ENCODE peak calls at places on chromosomes 6 and 20, in eight cellular contexts. One of them, this sample, is unnamed.

GRCh38 chr6:71721642-71722041 is 164.7 kb upstream of the RIMS1 start:
- DNase-seq in pancreas: no peak
- DNase-seq in mucosa of descending colon: no peak
- DNase-seq in H1: no peak
- DNase-seq in fibroblast of lung: peak
- DNase-seq in colonic mucosa: no peak
- DNase-seq in GM06990: no peak
- DNase-seq in astrocyte of the cerebellum: peak
- DNase-seq in this sample: no peak

GRCh38 chr6:138667408-138667807 is 106.2 kb upstream of the CCDC28A start:
- DNase-seq in pancreas: no peak
- DNase-seq in mucosa of descending colon: no peak
- DNase-seq in H1: no peak
- DNase-seq in fibroblast of lung: no peak
- DNase-seq in colonic mucosa: no peak
- DNase-seq in GM06990: no peak
- DNase-seq in astrocyte of the cerebellum: no peak
- DNase-seq in this sample: no peak

GRCh38 chr6:95325858-95326257 is 251.5 kb upstream of the MANEA start:
- DNase-seq in pancreas: no peak
- DNase-seq in mucosa of descending colon: no peak
- DNase-seq in H1: no peak
- DNase-seq in fibroblast of lung: peak
- DNase-seq in colonic mucosa: no peak
- DNase-seq in GM06990: no peak
- DNase-seq in astrocyte of the cerebellum: peak
- DNase-seq in this sample: no peak

GRCh38 chr20:42846784-42847490 is 342.8 kb downstream of the PTPRT start:
- DNase-seq in pancreas: no peak
- DNase-seq in mucosa of descending colon: no peak
- DNase-seq in H1: no peak
- DNase-seq in fibroblast of lung: no peak
- DNase-seq in colonic mucosa: no peak
- DNase-seq in GM06990: no peak
- DNase-seq in astrocyte of the cerebellum: no peak
- DNase-seq in this sample: no peak

GRCh38 chr6:7273709-7274108 is 39.3 kb downstream of the SSR1 start:
- DNase-seq in pancreas: no peak
- DNase-seq in mucosa of descending colon: no peak
- DNase-seq in H1: no peak
- DNase-seq in fibroblast of lung: no peak
- DNase-seq in colonic mucosa: no peak
- DNase-seq in GM06990: no peak
- DNase-seq in astrocyte of the cerebellum: no peak
- DNase-seq in this sample: no peak

GRCh38 chr6:167219967-167220512 is 62.3 kb upstream of the GPR31 start:
- DNase-seq in pancreas: no peak
- DNase-seq in mucosa of descending colon: no peak
- DNase-seq in H1: no peak
- DNase-seq in fibroblast of lung: no peak
- DNase-seq in colonic mucosa: no peak
- DNase-seq in GM06990: no peak
- DNase-seq in astrocyte of the cerebellum: no peak
- DNase-seq in this sample: no peak

GRCh38 chr6:165308926-165309731 is at the start of gene C6orf118:
- DNase-seq in pancreas: peak
- DNase-seq in mucosa of descending colon: peak
- DNase-seq in H1: peak
- DNase-seq in fibroblast of lung: peak
- DNase-seq in colonic mucosa: no peak
- DNase-seq in GM06990: no peak
- DNase-seq in astrocyte of the cerebellum: peak
- DNase-seq in this sample: no peak

GRCh38 chr20:24018796-24019195 is 30.2 kb upstream of the GGTLC1 start:
- DNase-seq in pancreas: no peak
- DNase-seq in mucosa of descending colon: no peak
- DNase-seq in H1: no peak
- DNase-seq in fibroblast of lung: no peak
- DNase-seq in colonic mucosa: no peak
- DNase-seq in GM06990: no peak
- DNase-seq in astrocyte of the cerebellum: no peak
- DNase-seq in this sample: no peak

GRCh38 chr6:80932364-80932763 is 820.1 kb downstream of the TENT5A start:
- DNase-seq in pancreas: no peak
- DNase-seq in mucosa of descending colon: no peak
- DNase-seq in H1: no peak
- DNase-seq in fibroblast of lung: peak
- DNase-seq in colonic mucosa: no peak
- DNase-seq in GM06990: no peak
- DNase-seq in astrocyte of the cerebellum: peak
- DNase-seq in this sample: no peak

DNA sequence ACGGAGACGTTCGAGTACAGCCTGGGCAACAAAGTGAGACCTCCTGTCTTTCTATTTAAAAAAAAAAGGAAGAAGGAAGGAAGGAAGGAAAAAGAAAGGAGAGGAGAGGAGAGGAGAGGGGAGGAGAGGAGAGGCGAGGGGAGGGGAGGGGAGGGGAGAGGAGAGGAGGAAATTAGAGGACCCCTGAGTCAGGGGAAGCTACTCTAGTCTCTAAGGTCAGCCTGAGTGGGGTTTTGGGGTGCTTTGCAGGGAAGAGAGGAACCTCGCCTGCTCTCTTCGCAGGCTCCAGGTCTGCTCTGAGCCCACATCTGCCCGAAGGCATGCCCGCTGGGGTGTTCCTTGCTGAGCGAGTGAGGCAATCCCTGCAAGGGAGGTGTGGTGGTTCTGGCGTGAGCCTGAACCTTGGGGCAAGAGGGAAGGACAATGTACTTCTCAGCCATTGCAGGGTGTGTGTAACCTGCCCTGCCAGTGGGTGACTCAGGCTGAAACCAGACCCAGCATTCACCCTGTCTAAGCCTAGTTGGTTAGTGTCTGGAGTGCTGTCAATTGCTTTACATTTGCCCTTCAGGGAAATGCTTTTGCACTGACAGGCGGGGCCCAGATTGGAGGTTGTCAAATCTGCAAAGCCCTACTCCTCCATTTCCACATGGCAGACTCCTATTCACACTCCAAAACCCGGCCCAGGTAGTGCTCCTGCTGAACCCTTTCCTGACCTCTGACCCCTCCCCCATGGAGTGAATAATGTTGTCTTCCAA is 15.3 kb upstream of the MMP9 start:
- DNase-seq in pancreas: no peak
- DNase-seq in mucosa of descending colon: no peak
- DNase-seq in H1: no peak
- DNase-seq in fibroblast of lung: peak
- DNase-seq in colonic mucosa: peak
- DNase-seq in GM06990: no peak
- DNase-seq in astrocyte of the cerebellum: no peak
- DNase-seq in this sample: no peak
- TF ChIP-seq CTCF in pancreas: no peak
- TF ChIP-seq CTCF in mucosa of descending colon: no peak
- TF ChIP-seq CTCF in H1: no peak
- TF ChIP-seq CTCF in fibroblast of lung: no peak
- TF ChIP-seq CTCF in colonic mucosa: no peak
- TF ChIP-seq CTCF in GM06990: no peak
- TF ChIP-seq CTCF in astrocyte of the cerebellum: no peak
- TF ChIP-seq CTCF in this sample: no peak

GRCh38 chr20:36479938-36480337 is 61.4 kb upstream of the MYL9 start:
- DNase-seq in pancreas: no peak
- DNase-seq in mucosa of descending colon: no peak
- DNase-seq in H1: no peak
- DNase-seq in fibroblast of lung: no peak
- DNase-seq in colonic mucosa: no peak
- DNase-seq in GM06990: no peak
- DNase-seq in astrocyte of the cerebellum: no peak
- DNase-seq in this sample: no peak
- TF ChIP-seq CTCF in pancreas: no peak
- TF ChIP-seq CTCF in mucosa of descending colon: no peak
- TF ChIP-seq CTCF in H1: peak
- TF ChIP-seq CTCF in fibroblast of lung: no peak
- TF ChIP-seq CTCF in colonic mucosa: no peak
- TF ChIP-seq CTCF in GM06990: no peak
- TF ChIP-seq CTCF in astrocyte of the cerebellum: no peak
- TF ChIP-seq CTCF in this sample: no peak

DNA sequence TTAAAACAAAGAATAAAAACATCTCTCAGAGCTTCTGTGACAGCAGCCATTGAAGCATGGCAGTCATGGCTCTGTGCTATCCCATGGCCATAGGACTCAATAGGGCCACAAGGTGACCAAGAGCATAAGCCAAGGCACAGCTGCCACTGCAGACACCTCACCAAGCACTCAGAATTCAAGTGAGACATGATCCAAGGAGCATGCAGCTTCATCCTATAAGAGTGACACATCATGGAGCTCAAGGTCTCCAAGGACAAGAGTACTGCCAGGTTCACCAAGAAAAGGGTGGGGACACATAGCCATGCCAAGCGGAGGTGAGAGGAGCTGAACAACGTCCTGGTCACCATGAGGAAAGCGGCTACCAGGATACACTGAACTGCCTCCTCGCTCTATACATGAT is 53.0 kb downstream of the RCAN2 start:
- DNase-seq in pancreas: no peak
- DNase-seq in mucosa of descending colon: no peak
- DNase-seq in H1: no peak
- DNase-seq in fibroblast of lung: no peak
- DNase-seq in colonic mucosa: no peak
- DNase-seq in GM06990: no peak
- DNase-seq in astrocyte of the cerebellum: no peak
- DNase-seq in this sample: no peak
- TF ChIP-seq CTCF in pancreas: no peak
- TF ChIP-seq CTCF in mucosa of descending colon: no peak
- TF ChIP-seq CTCF in H1: no peak
- TF ChIP-seq CTCF in fibroblast of lung: no peak
- TF ChIP-seq CTCF in colonic mucosa: no peak
- TF ChIP-seq CTCF in GM06990: no peak
- TF ChIP-seq CTCF in astrocyte of the cerebellum: no peak
- TF ChIP-seq CTCF in this sample: no peak

DNA sequence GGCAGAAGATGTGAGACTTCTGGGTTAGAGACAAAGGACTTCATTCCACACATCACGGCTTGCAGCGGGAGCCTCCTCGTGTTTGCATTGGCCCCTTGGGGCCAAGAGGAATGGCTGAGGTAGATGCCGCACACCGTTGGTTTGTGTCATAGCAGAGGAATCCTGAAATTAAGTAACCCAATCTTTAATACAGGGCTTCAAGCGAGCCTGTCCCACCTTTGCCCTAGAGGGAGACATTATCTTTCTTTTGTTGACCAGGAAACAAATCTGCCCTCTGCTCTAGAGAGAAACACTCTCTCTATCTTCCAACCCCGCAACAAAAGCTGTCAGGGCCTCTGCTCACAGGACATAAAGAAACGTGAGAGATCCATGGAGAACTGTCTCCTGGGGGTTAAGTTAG is 277.6 kb upstream of the ZFP64 start:
- DNase-seq in pancreas: no peak
- DNase-seq in mucosa of descending colon: no peak
- DNase-seq in H1: no peak
- DNase-seq in fibroblast of lung: no peak
- DNase-seq in colonic mucosa: no peak
- DNase-seq in GM06990: no peak
- DNase-seq in astrocyte of the cerebellum: no peak
- DNase-seq in this sample: no peak
- TF ChIP-seq CTCF in pancreas: no peak
- TF ChIP-seq CTCF in mucosa of descending colon: no peak
- TF ChIP-seq CTCF in H1: no peak
- TF ChIP-seq CTCF in fibroblast of lung: no peak
- TF ChIP-seq CTCF in colonic mucosa: no peak
- TF ChIP-seq CTCF in GM06990: no peak
- TF ChIP-seq CTCF in astrocyte of the cerebellum: no peak
- TF ChIP-seq CTCF in this sample: no peak

GRCh38 chr6:143176090-143177021 is 115.7 kb downstream of the AIG1 start:
- DNase-seq in pancreas: no peak
- DNase-seq in mucosa of descending colon: no peak
- DNase-seq in H1: no peak
- DNase-seq in fibroblast of lung: peak
- DNase-seq in colonic mucosa: no peak
- DNase-seq in GM06990: no peak
- DNase-seq in astrocyte of the cerebellum: peak
- DNase-seq in this sample: no peak
- TF ChIP-seq CTCF in pancreas: no peak
- TF ChIP-seq CTCF in mucosa of descending colon: no peak
- TF ChIP-seq CTCF in H1: peak
- TF ChIP-seq CTCF in fibroblast of lung: no peak
- TF ChIP-seq CTCF in colonic mucosa: no peak
- TF ChIP-seq CTCF in GM06990: peak
- TF ChIP-seq CTCF in astrocyte of the cerebellum: peak
- TF ChIP-seq CTCF in this sample: no peak

GRCh38 chr20:58651823-58652605 is 931 bp downstream of the STX16 start:
- DNase-seq in pancreas: peak
- DNase-seq in mucosa of descending colon: peak
- DNase-seq in H1: peak
- DNase-seq in fibroblast of lung: peak
- DNase-seq in colonic mucosa: peak
- DNase-seq in GM06990: peak
- DNase-seq in astrocyte of the cerebellum: no peak
- DNase-seq in this sample: peak
- TF ChIP-seq CTCF in pancreas: no peak
- TF ChIP-seq CTCF in mucosa of descending colon: no peak
- TF ChIP-seq CTCF in H1: no peak
- TF ChIP-seq CTCF in fibroblast of lung: no peak
- TF ChIP-seq CTCF in colonic mucosa: no peak
- TF ChIP-seq CTCF in GM06990: no peak
- TF ChIP-seq CTCF in astrocyte of the cerebellum: no peak
- TF ChIP-seq CTCF in this sample: no peak

DNA sequence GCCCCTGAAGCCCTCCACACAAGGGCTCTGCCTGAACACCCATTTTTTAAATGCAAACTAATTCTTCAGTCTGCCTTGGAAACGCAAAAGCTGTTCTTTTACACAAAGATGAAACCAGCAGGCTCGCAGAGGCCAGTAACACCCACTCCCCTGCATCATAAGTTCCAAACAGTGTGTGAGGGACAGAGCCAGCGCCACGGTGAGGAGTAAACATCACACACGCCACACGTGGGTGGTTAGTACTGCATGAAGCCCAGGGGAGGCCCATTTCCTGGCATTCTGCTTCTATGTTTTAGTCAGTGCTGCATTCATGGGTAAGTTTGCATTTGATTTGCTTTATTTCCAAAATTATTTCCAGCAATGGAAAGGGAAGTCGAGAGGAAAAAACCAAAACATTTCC is 217.7 kb upstream of the RIN2 start:
- DNase-seq in pancreas: no peak
- DNase-seq in mucosa of descending colon: no peak
- DNase-seq in H1: no peak
- DNase-seq in fibroblast of lung: no peak
- DNase-seq in colonic mucosa: no peak
- DNase-seq in GM06990: no peak
- DNase-seq in astrocyte of the cerebellum: no peak
- DNase-seq in this sample: no peak
- TF ChIP-seq CTCF in pancreas: no peak
- TF ChIP-seq CTCF in mucosa of descending colon: no peak
- TF ChIP-seq CTCF in H1: no peak
- TF ChIP-seq CTCF in fibroblast of lung: no peak
- TF ChIP-seq CTCF in colonic mucosa: no peak
- TF ChIP-seq CTCF in GM06990: no peak
- TF ChIP-seq CTCF in astrocyte of the cerebellum: no peak
- TF ChIP-seq CTCF in this sample: no peak

DNA sequence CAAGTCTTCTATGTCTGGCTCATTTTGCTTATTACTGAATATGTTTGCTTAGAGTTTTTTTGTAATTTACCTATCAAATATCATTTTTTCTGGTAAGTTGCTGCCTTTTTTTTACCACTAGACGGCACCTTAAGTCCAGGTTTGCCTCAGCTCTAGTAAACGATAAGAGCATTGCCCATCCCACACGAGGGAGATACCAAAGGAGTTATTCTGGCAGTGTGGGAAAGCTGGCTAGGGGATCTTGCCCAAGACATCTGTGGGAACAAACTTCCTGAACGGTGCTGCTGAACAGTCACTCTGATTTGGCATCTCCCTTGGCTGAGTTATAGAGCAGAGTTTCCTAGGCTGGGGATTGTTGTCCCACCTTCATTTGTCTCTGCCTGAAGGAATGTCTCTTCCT is 306.4 kb downstream of the COL12A1 start:
- DNase-seq in pancreas: no peak
- DNase-seq in mucosa of descending colon: no peak
- DNase-seq in H1: no peak
- DNase-seq in fibroblast of lung: peak
- DNase-seq in colonic mucosa: no peak
- DNase-seq in GM06990: no peak
- DNase-seq in astrocyte of the cerebellum: no peak
- DNase-seq in this sample: no peak
- TF ChIP-seq CTCF in pancreas: no peak
- TF ChIP-seq CTCF in mucosa of descending colon: no peak
- TF ChIP-seq CTCF in H1: peak
- TF ChIP-seq CTCF in fibroblast of lung: peak
- TF ChIP-seq CTCF in colonic mucosa: no peak
- TF ChIP-seq CTCF in GM06990: peak
- TF ChIP-seq CTCF in astrocyte of the cerebellum: peak
- TF ChIP-seq CTCF in this sample: no peak